ENCODE peak calls at places on chromosomes 6 and 20, in five cellular contexts. S is activated CD4-positive, alpha-beta T cell treated with anti-CD3 and anti-CD28 coated beads for 24 hours; X is amniotic epithelial cell; Q is stimulated activated CD8-positive, alpha-beta memory T cell treated with anti-CD3 and anti-CD28 coated beads, Interleukin-4, amount 100 ng/mL, for 24 hours; F is H4. N is an unnamed sample.

GRCh38 chr20:35854697-35855434 is 83.1 kb downstream of the PHF20 start:
- DNase-seq in S (no peak), Q (no peak), F (no peak), X (peak), N (no peak)

GRCh38 chr6:164346631-164347030 is 932.1 kb downstream of the QKI start:
- DNase-seq in S (no peak), Q (no peak), X (no peak), F (no peak), N (no peak)

GRCh38 chr6:42260424-42260888 is 42.8 kb upstream of the MRPS10 start:
- DNase-seq in F (no peak), S (no peak), X (peak), Q (no peak), N (no peak)

GRCh38 chr6:164210323-164210722 is 795.8 kb downstream of the QKI start:
- DNase-seq in S (no peak), F (no peak), Q (no peak), X (no peak), N (no peak)

GRCh38 chr6:157381631-157382621 is 936 bp downstream of the ZDHHC14 start:
- DNase-seq in X (peak), F (peak), S (peak), Q (peak), N (peak)

GRCh38 chr6:22147469-22147815 is 149.4 kb downstream of the PRL start:
- DNase-seq in Q (no peak), X (no peak), F (no peak), S (no peak), N (no peak)

GRCh38 chr6:36374956-36375355 is 12.5 kb downstream of the ETV7 start:
- DNase-seq in Q (no peak), F (no peak), X (no peak), S (no peak), N (no peak)

GRCh38 chr6:159761135-159761872 is 541 bp upstream of the ACAT2 start:
- DNase-seq in S (no peak), X (peak), Q (peak), F (no peak), N (peak)

GRCh38 chr6:31007694-31008093 is 2.6 kb upstream of the MUC22 start:
- DNase-seq in X (peak), Q (no peak), F (peak), S (no peak), N (peak)

GRCh38 chr20:58719971-58720371 is 27.4 kb downstream of the NPEPL1 start:
- DNase-seq in X (no peak), Q (no peak), F (no peak), S (no peak), N (no peak)

GRCh38 chr6:87718662-87719433 is 16.8 kb upstream of the AKIRIN2 start:
- DNase-seq in X (peak), Q (no peak), S (no peak), F (no peak), N (no peak)

GRCh38 chr6:105326216-105326615 is 76.7 kb downstream of the PREP start:
- DNase-seq in S (no peak), X (peak), Q (no peak), F (peak), N (peak)

GRCh38 chr6:170034294-170034693 is 256.6 kb downstream of the DLL1 start:
- DNase-seq in Q (no peak), X (no peak), S (no peak), F (no peak), N (no peak)